ENCODE peak calls at places on chromosomes 2 and 18, in seven cellular contexts. V is activated CD4-positive, alpha-beta T cell treated with anti-CD3 and anti-CD28 coated beads, Interleukin-2, amount 50 U/mL, for 48 hours; B is GM04504; S is activated CD8-positive, alpha-beta T cell treated with anti-CD3 and anti-CD28 coated beads, Interleukin-2, amount 10 ng/mL, durations not matched to agents 7 days and 5 days; E is stimulated activated CD4-positive, alpha-beta T cell treated with anti-CD3 and anti-CD28 coated beads, TNF-alpha, amount 100 ng/mL, for 24 hours; M is Calu3; R is CD8-positive, alpha-beta T cell. I is an unnamed sample.

GRCh38 chr2:172783091-172783898 is 47.6 kb downstream of the RAPGEF4 start:
- DNase-seq in S (no peak), B (peak; percentile 97), M (peak; percentile 54), V (no peak), E (no peak), R (no peak), I (peak; percentile 43)

GRCh38 chr2:162092656-162093556 is 18.9 kb upstream of the DPP4 start:
- DNase-seq in V (no peak), B (peak; percentile 96), M (peak; percentile 38), R (no peak), S (no peak), E (no peak), I (peak; percentile 36)

GRCh38 chr2:101751875-101752619 is 54.5 kb downstream of the MAP4K4 start:
- DNase-seq in R (no peak), B (no peak), M (no peak), E (no peak), S (no peak), V (no peak), I (no peak)

GRCh38 chr2:101114268-101114783 is 36.9 kb downstream of the TBC1D8 start:
- DNase-seq in E (no peak), R (no peak), V (no peak), S (no peak), B (no peak), M (no peak), I (no peak)

GRCh38 chr2:232363784-232364615 is 14.6 kb upstream of the ALPP start:
- DNase-seq in R (peak; percentile 17), S (peak; percentile 60), V (no peak), M (no peak), B (no peak), E (no peak), I (no peak)

GRCh38 chr2:46876741-46877384 is 38.7 kb downstream of the MCFD2 start:
- DNase-seq in V (no peak), E (no peak), B (peak; percentile 72), M (peak; percentile 41), S (no peak), R (no peak), I (peak; percentile 61)

GRCh38 chr2:134676960-134677359 is 41.8 kb downstream of the TMEM163 start:
- DNase-seq in E (no peak), R (peak; percentile 30), V (no peak), S (peak; percentile 58), B (no peak), M (no peak), I (no peak)

GRCh38 chr2:240963065-240963375 is 35.4 kb upstream of the SNED1 start:
- DNase-seq in V (no peak), R (no peak), B (no peak), M (no peak), E (no peak), S (no peak), I (no peak)

GRCh38 chr2:8600456-8600855 is 81.4 kb upstream of the ID2 start:
- DNase-seq in R (no peak), B (no peak), M (no peak), S (no peak), E (no peak), V (no peak), I (no peak)

GRCh38 chr18:55672574-55673361 is 84.8 kb upstream of the TCF4 start:
- DNase-seq in M (no peak), E (no peak), V (no peak), S (no peak), B (no peak), R (no peak), I (no peak)

GRCh38 chr18:63025251-63025710 is 294.3 kb downstream of the BCL2 start:
- DNase-seq in B (no peak), E (no peak), R (no peak), S (no peak), V (no peak), M (no peak), I (no peak)

GRCh38 chr2:210540471-210541257 is 15.7 kb upstream of the CPS1 start:
- DNase-seq in E (no peak), R (no peak), S (no peak), M (no peak), B (no peak), V (no peak), I (no peak)

GRCh38 chr2:113890253-113891235 is 655 bp downstream of the ACTR3 start:
- DNase-seq in R (peak; percentile 80), M (peak; percentile 52), B (peak; percentile 47), V (peak; percentile 71), S (peak; percentile 88), E (peak; percentile 72), I (peak; percentile 26)

GRCh38 chr2:242053921-242054320 is 184.4 kb downstream of the RTP5 start:
- DNase-seq in E (no peak), B (no peak), R (no peak), S (no peak), M (no peak), V (no peak), I (no peak)

GRCh38 chr2:63984606-63985359 is 34.4 kb downstream of the VPS54 start:
- DNase-seq in V (no peak), R (no peak), B (no peak), E (no peak), S (no peak), M (no peak), I (no peak)

GRCh38 chr2:101763496-101764333 is 66.2 kb downstream of the MAP4K4 start:
- DNase-seq in E (no peak), B (no peak), S (no peak), M (no peak), V (no peak), R (no peak), I (no peak)

GRCh38 chr2:70181363-70181956 is 9.4 kb downstream of the C2orf42 start:
- DNase-seq in B (no peak), S (no peak), E (no peak), V (no peak), R (no peak), M (no peak), I (no peak)

GRCh38 chr2:191933307-191934105 is 86.6 kb upstream of the CAVIN2 start:
- DNase-seq in B (no peak), M (no peak), V (peak; percentile 21), R (no peak), S (no peak), E (peak; percentile 21), I (no peak)

GRCh38 chr2:201858781-201859180 is 52.4 kb downstream of the CDK15 start:
- DNase-seq in B (peak; percentile 30), V (peak; percentile 17), R (peak; percentile 12), S (peak; percentile 30), M (no peak), E (no peak), I (no peak)

GRCh38 chr2:27075219-27075871 is 3.1 kb upstream of the EMILIN1 start:
- DNase-seq in M (no peak), S (peak; percentile 63), V (peak; percentile 45), B (no peak), E (peak; percentile 38), R (peak; percentile 69), I (no peak)

GRCh38 chr18:34978953-34979608 is 62.1 kb upstream of the MAPRE2 start:
- DNase-seq in R (peak; percentile 66), V (peak; percentile 75), M (peak; percentile 84), E (peak; percentile 73), B (peak; percentile 84), S (peak; percentile 64), I (peak; percentile 82)

GRCh38 chr2:130824492-130825061 is 12.1 kb upstream of the ARHGEF4 start:
- DNase-seq in M (peak; percentile 63), V (peak; percentile 59), E (peak; percentile 58), S (peak; percentile 81), R (peak; percentile 69), B (peak; percentile 31), I (peak; percentile 31)

GRCh38 chr2:148555622-148556294 is 88.8 kb upstream of the EPC2 start:
- DNase-seq in B (no peak), E (no peak), R (no peak), V (no peak), M (no peak), S (no peak), I (no peak)

I was measured in hepatic stellate cell.